ENCODE peak calls at places on chromosomes 7 and 10, in four cellular contexts. R, E, N and L are unnamed samples.

GRCh38 chr10:103660364-103661197 is 167.1 kb downstream of the NEURL1 start:
- DNase-seq in R (peak), N (no peak), E (no peak), L (peak)

GRCh38 chr7:16651391-16652254 is 5.6 kb downstream of the BZW2 start:
- DNase-seq in E (no peak), N (no peak), R (no peak), L (no peak)

GRCh38 chr10:63266337-63267327 is 133.5 kb downstream of the NRBF2 start:
- DNase-seq in R (no peak), E (no peak), N (no peak), L (no peak)

GRCh38 chr10:120552262-120552661 is 95.2 kb downstream of the PLPP4 start:
- DNase-seq in N (no peak), E (no peak), R (no peak), L (no peak)

GRCh38 chr7:140640060-140640611 is 477 bp downstream of the DENND2A start:
- DNase-seq in R (peak), N (peak), E (no peak), L (no peak)

GRCh38 chr10:94878649-94879048 is 59.8 kb upstream of the CYP2C9 start:
- DNase-seq in E (no peak), N (no peak), R (no peak), L (no peak)

GRCh38 chr7:22640269-22640668 is 86.7 kb upstream of the IL6 start:
- DNase-seq in R (no peak), E (no peak), N (no peak), L (no peak)

GRCh38 chr7:95843286-95843685 is 70.9 kb downstream of the DYNC1I1 start:
- DNase-seq in N (no peak), R (no peak), E (no peak), L (no peak)

GRCh38 chr10:82737556-82737955 is 862.6 kb downstream of the NRG3 start:
- DNase-seq in R (no peak), N (no peak), E (no peak), L (no peak)

GRCh38 chr7:128885370-128886187 is 22.9 kb downstream of the ATP6V1F start:
- DNase-seq in N (no peak), R (peak), E (no peak), L (no peak)

GRCh38 chr10:82277591-82277990 is 402.6 kb downstream of the NRG3 start:
- DNase-seq in N (no peak), E (no peak), R (no peak), L (no peak)

GRCh38 chr10:16843252-16843870 is 26.1 kb upstream of the RSU1 start:
- DNase-seq in N (peak), E (no peak), R (no peak), L (peak)

GRCh38 chr7:6475433-6476186 is 27.9 kb upstream of the DAGLB start:
- DNase-seq in E (no peak), R (no peak), N (no peak), L (no peak)

GRCh38 chr10:21895932-21896331 is 107.6 kb downstream of the DNAJC1 start:
- DNase-seq in R (no peak), N (no peak), E (no peak), L (no peak)

GRCh38 chr10:44372181-44372580 is 12.7 kb downstream of the CXCL12 start:
- DNase-seq in R (peak), N (no peak), E (no peak), L (no peak)

GRCh38 chr10:112092529-112092928 is 91.0 kb downstream of the GPAM start:
- DNase-seq in N (no peak), R (no peak), E (no peak), L (no peak)

GRCh38 chr7:85529197-85529596 is 342.3 kb upstream of the SEMA3D start:
- DNase-seq in E (peak), R (no peak), N (no peak), L (peak)

GRCh38 chr10:131049051-131049450 is 262.5 kb downstream of the TCERG1L start:
- DNase-seq in E (no peak), N (no peak), R (peak), L (no peak)

GRCh38 chr7:44645696-44646095 is 39.3 kb downstream of the OGDH start:
- DNase-seq in N (no peak), E (no peak), R (no peak), L (no peak)

GRCh38 chr7:165661-166369 is 26.6 kb upstream of the FAM20C start:
- DNase-seq in N (no peak), E (no peak), R (no peak), L (no peak)

GRCh38 chr10:93572606-93573005 is 6.1 kb downstream of the FFAR4 start:
- DNase-seq in E (no peak), R (no peak), N (no peak), L (no peak)

GRCh38 chr10:36366843-36367242 is 724.7 kb upstream of the FZD8 start:
- DNase-seq in R (no peak), E (no peak), N (no peak), L (peak)

GRCh38 chr10:88385601-88386203 is 197.4 kb downstream of the RNLS start:
- DNase-seq in E (peak), R (peak), N (peak), L (no peak)

GRCh38 chr10:10845826-10846225 is 171.8 kb upstream of the CELF2 start:
- DNase-seq in N (no peak), R (no peak), E (no peak), L (no peak)

GRCh38 chr10:117214401-117214800 is 17.1 kb downstream of the KCNK18 start:
- DNase-seq in E (no peak), R (no peak), N (peak), L (peak)

GRCh38 chr10:125148021-125148439 is 12.3 kb downstream of the CTBP2 start:
- DNase-seq in N (no peak), R (no peak), E (no peak), L (no peak)

GRCh38 chr7:131076032-131076431 is 251.6 kb upstream of the MKLN1 start:
- DNase-seq in R (no peak), N (no peak), E (no peak), L (peak)

GRCh38 chr10:16989826-16990293 is 139.8 kb downstream of the CUBN start:
- DNase-seq in R (no peak), N (no peak), E (no peak), L (no peak)

GRCh38 chr7:70647801-70648491 is 484.0 kb upstream of the GALNT17 start:
- DNase-seq in R (no peak), N (peak), E (no peak), L (peak)

GRCh38 chr10:4450981-4451501 is 375.0 kb upstream of the AKR1E2 start:
- DNase-seq in R (no peak), E (no peak), N (peak), L (no peak)

GRCh38 chr7:129436335-129436923 is 2.2 kb downstream of the STRIP2 start:
- DNase-seq in E (no peak), N (no peak), R (no peak), L (no peak)

GRCh38 chr7:11369696-11370095 is 396.0 kb downstream of the PHF14 start:
- DNase-seq in R (no peak), E (no peak), N (no peak), L (no peak)

GRCh38 chr10:73909716-73910115 is 1.2 kb upstream of the PLAU start:
- DNase-seq in E (no peak), R (no peak), N (no peak), L (no peak)

GRCh38 chr10:73910764-73911552 is at the start of gene PLAU:
- DNase-seq in E (no peak), R (peak), N (no peak), L (no peak)

GRCh38 chr10:73908853-73909611 is 1.9 kb upstream of the PLAU start:
- DNase-seq in E (peak), N (peak), R (no peak), L (peak)

GRCh38 chr10:73911553-73912004 is 647 bp downstream of the PLAU start:
- DNase-seq in E (no peak), N (no peak), R (no peak), L (no peak)

DNA sequence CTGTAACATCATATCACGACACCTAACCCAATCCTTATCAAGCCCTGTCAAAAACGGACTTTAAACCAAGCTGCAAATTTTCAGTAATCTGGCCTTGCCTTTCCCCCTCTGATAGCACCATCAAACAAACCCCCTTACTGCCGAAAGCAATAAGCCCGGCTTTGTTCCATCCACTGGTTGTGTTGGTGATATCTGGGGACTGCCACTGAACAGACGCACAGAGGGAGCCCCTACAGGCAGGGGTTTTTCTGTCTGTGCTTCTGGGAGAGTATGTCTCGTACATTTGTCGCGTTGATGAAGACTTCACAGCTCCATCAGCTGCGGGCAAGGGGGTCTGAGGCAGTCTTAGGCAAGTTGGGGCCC is 550 bp upstream of the PLAU start:
- DNase-seq in E (no peak), R (no peak), N (no peak), L (no peak)
- TF ChIP-seq CTCF in E (no peak), R (no peak), N (no peak), L (peak)

GRCh38 chr7:91569702-91570457 is 305.6 kb downstream of the FZD1 start:
- DNase-seq in E (no peak), N (no peak), R (no peak), L (no peak)

GRCh38 chr7:91573405-91573804 is 307.1 kb downstream of the MTERF1 start:
- DNase-seq in N (no peak), R (no peak), E (no peak), L (no peak)

GRCh38 chr7:91568138-91568537 is 303.9 kb downstream of the FZD1 start:
- DNase-seq in R (no peak), E (no peak), N (no peak), L (no peak)

GRCh38 chr7:91571601-91572000 is 307.4 kb downstream of the FZD1 start:
- DNase-seq in R (no peak), N (no peak), E (no peak), L (no peak)

GRCh38 chr7:91570600-91570999 is 306.4 kb downstream of the FZD1 start:
- DNase-seq in R (no peak), N (no peak), E (no peak), L (no peak)
- TF ChIP-seq CTCF in R (no peak), N (no peak), E (no peak), L (no peak)

GRCh38 chr7:2934211-2934731 is 90.2 kb upstream of the GNA12 start:
- DNase-seq in N (peak), R (peak), E (no peak), L (peak)
- TF ChIP-seq CTCF in N (no peak), R (no peak), E (no peak), L (peak)

DNA sequence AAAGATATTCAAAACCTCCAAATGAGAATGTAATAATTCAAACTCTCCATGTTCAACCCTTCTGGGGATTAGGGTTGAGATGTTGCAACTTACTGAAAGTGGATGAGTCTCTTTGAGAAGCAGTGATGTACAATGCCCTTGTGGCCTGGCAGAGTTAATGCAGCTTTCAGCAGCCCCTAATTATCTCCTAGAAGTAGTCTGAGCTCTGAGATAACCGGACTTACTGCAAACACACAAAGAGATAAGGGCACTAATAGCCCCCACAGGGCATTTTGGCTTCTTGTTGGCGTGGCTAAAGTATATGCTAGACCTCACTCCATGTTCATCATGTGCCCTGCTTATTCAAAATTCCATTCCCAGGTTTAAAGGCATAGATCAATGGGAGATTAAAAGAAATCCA is 404.7 kb downstream of the NEBL start:
- DNase-seq in R (no peak), E (no peak), N (no peak), L (no peak)
- TF ChIP-seq CTCF in R (no peak), E (no peak), N (no peak), L (no peak)

GRCh38 chr10:29525762-29526161 is 109.0 kb downstream of the SVIL start:
- DNase-seq in N (no peak), R (no peak), E (no peak), L (no peak)

GRCh38 chr10:29530112-29530976 is 104.4 kb downstream of the SVIL start:
- DNase-seq in R (no peak), E (no peak), N (no peak), L (no peak)

GRCh38 chr10:29533046-29533445 is 101.7 kb downstream of the SVIL start:
- DNase-seq in E (no peak), N (no peak), R (no peak), L (no peak)

GRCh38 chr10:29532256-29532878 is 102.4 kb downstream of the SVIL start:
- DNase-seq in E (no peak), R (no peak), N (no peak), L (no peak)

DNA sequence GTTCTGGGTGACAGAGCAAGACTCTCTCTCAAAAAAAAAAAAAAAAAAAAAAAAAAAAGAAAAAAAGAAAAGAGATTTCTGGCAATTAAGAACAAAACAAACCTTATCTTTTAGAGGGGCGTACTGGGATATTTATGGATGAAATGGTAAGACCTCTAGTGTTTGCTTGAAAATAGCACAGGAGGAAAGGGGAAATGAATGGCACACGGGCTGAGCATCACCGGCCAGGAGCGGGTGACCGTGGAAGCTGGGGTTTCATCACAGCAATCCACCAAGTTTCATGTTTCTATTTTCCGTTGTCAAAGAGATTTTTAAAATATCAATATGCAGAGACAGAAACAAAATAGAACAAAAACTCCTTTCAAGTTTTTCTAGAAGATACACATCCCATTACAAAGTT is 105.6 kb downstream of the SVIL start:
- DNase-seq in E (no peak), N (no peak), R (no peak), L (no peak)
- TF ChIP-seq CTCF in E (no peak), N (no peak), R (no peak), L (no peak)

GRCh38 chr7:21214656-21215055 is 213.2 kb upstream of the SP4 start:
- DNase-seq in E (no peak), R (no peak), N (no peak), L (no peak)
- TF ChIP-seq CTCF in E (no peak), R (no peak), N (no peak), L (no peak)

GRCh38 chr7:152859781-152860191 is 100.2 kb downstream of the ACTR3B start:
- DNase-seq in E (no peak), R (no peak), N (no peak), L (no peak)
- TF ChIP-seq CTCF in E (no peak), R (no peak), N (peak), L (peak)